ENCODE peak calls at places on chromosomes 1 and 21, in seven cellular contexts. One of them, this sample, is unnamed.

GRCh38 chr1:37306461-37306860 is 167.9 kb upstream of the ZC3H12A start:
- DNase-seq in SHP77: no peak
- DNase-seq in Caki2: no peak
- DNase-seq in activated CD8-positive, alpha-beta memory T cell treated with anti-CD3 and anti-CD28 coated beads, Interleukin-2, amount 50 U/mL, for 4 hours: no peak
- DNase-seq in D341Med: no peak
- DNase-seq in HuH-7.5: no peak
- DNase-seq in neuronal stem cell: no peak
- DNase-seq in this sample: no peak

GRCh38 chr1:41846595-41846994 is 72.1 kb downstream of the HIVEP3 start:
- DNase-seq in SHP77: no peak
- DNase-seq in HuH-7.5: no peak
- DNase-seq in D341Med: no peak
- DNase-seq in activated CD8-positive, alpha-beta memory T cell treated with anti-CD3 and anti-CD28 coated beads, Interleukin-2, amount 50 U/mL, for 4 hours: no peak
- DNase-seq in Caki2: peak
- DNase-seq in neuronal stem cell: no peak
- DNase-seq in this sample: no peak

GRCh38 chr1:219880765-219881457 is 47.4 kb downstream of the SLC30A10 start:
- DNase-seq in Caki2: no peak
- DNase-seq in activated CD8-positive, alpha-beta memory T cell treated with anti-CD3 and anti-CD28 coated beads, Interleukin-2, amount 50 U/mL, for 4 hours: no peak
- DNase-seq in neuronal stem cell: no peak
- DNase-seq in D341Med: no peak
- DNase-seq in SHP77: no peak
- DNase-seq in HuH-7.5: no peak
- DNase-seq in this sample: no peak

GRCh38 chr21:46091631-46092025 is 6.3 kb upstream of the COL6A2 start:
- DNase-seq in activated CD8-positive, alpha-beta memory T cell treated with anti-CD3 and anti-CD28 coated beads, Interleukin-2, amount 50 U/mL, for 4 hours: no peak
- DNase-seq in HuH-7.5: no peak
- DNase-seq in SHP77: no peak
- DNase-seq in Caki2: no peak
- DNase-seq in neuronal stem cell: no peak
- DNase-seq in D341Med: peak
- DNase-seq in this sample: no peak

GRCh38 chr21:26686278-26686677 is 113.2 kb upstream of the CYYR1 start:
- DNase-seq in activated CD8-positive, alpha-beta memory T cell treated with anti-CD3 and anti-CD28 coated beads, Interleukin-2, amount 50 U/mL, for 4 hours: no peak
- DNase-seq in Caki2: peak
- DNase-seq in HuH-7.5: no peak
- DNase-seq in D341Med: peak
- DNase-seq in SHP77: peak
- DNase-seq in neuronal stem cell: no peak
- DNase-seq in this sample: peak

GRCh38 chr1:151356668-151357067 is 9.6 kb upstream of the RFX5 start:
- DNase-seq in HuH-7.5: no peak
- DNase-seq in Caki2: no peak
- DNase-seq in D341Med: no peak
- DNase-seq in neuronal stem cell: no peak
- DNase-seq in SHP77: no peak
- DNase-seq in activated CD8-positive, alpha-beta memory T cell treated with anti-CD3 and anti-CD28 coated beads, Interleukin-2, amount 50 U/mL, for 4 hours: no peak
- DNase-seq in this sample: no peak

GRCh38 chr1:31004231-31004621 is 61.3 kb downstream of the PUM1 start:
- DNase-seq in HuH-7.5: no peak
- DNase-seq in Caki2: peak
- DNase-seq in neuronal stem cell: no peak
- DNase-seq in D341Med: no peak
- DNase-seq in SHP77: no peak
- DNase-seq in activated CD8-positive, alpha-beta memory T cell treated with anti-CD3 and anti-CD28 coated beads, Interleukin-2, amount 50 U/mL, for 4 hours: no peak
- DNase-seq in this sample: peak

GRCh38 chr1:181479137-181479745 is 4.1 kb upstream of the CACNA1E start:
- DNase-seq in neuronal stem cell: peak
- DNase-seq in Caki2: peak
- DNase-seq in HuH-7.5: peak
- DNase-seq in SHP77: peak
- DNase-seq in activated CD8-positive, alpha-beta memory T cell treated with anti-CD3 and anti-CD28 coated beads, Interleukin-2, amount 50 U/mL, for 4 hours: no peak
- DNase-seq in D341Med: peak
- DNase-seq in this sample: peak

GRCh38 chr1:10515627-10516026 is 40.9 kb downstream of the PEX14 start:
- DNase-seq in HuH-7.5: no peak
- DNase-seq in Caki2: no peak
- DNase-seq in D341Med: no peak
- DNase-seq in SHP77: no peak
- DNase-seq in neuronal stem cell: no peak
- DNase-seq in activated CD8-positive, alpha-beta memory T cell treated with anti-CD3 and anti-CD28 coated beads, Interleukin-2, amount 50 U/mL, for 4 hours: no peak
- DNase-seq in this sample: no peak

GRCh38 chr21:45543710-45544448 is 1.6 kb upstream of the SLC19A1 start:
- DNase-seq in neuronal stem cell: no peak
- DNase-seq in D341Med: peak
- DNase-seq in HuH-7.5: no peak
- DNase-seq in activated CD8-positive, alpha-beta memory T cell treated with anti-CD3 and anti-CD28 coated beads, Interleukin-2, amount 50 U/mL, for 4 hours: no peak
- DNase-seq in SHP77: no peak
- DNase-seq in Caki2: no peak
- DNase-seq in this sample: no peak

GRCh38 chr1:31855038-31855845 is 39.4 kb upstream of the SPOCD1 start:
- DNase-seq in neuronal stem cell: no peak
- DNase-seq in D341Med: no peak
- DNase-seq in activated CD8-positive, alpha-beta memory T cell treated with anti-CD3 and anti-CD28 coated beads, Interleukin-2, amount 50 U/mL, for 4 hours: no peak
- DNase-seq in SHP77: no peak
- DNase-seq in Caki2: peak
- DNase-seq in HuH-7.5: no peak
- DNase-seq in this sample: no peak

GRCh38 chr1:230292739-230293720 is 133.1 kb downstream of the PGBD5 start:
- DNase-seq in D341Med: no peak
- DNase-seq in neuronal stem cell: no peak
- DNase-seq in activated CD8-positive, alpha-beta memory T cell treated with anti-CD3 and anti-CD28 coated beads, Interleukin-2, amount 50 U/mL, for 4 hours: no peak
- DNase-seq in SHP77: peak
- DNase-seq in HuH-7.5: no peak
- DNase-seq in Caki2: no peak
- DNase-seq in this sample: no peak

GRCh38 chr1:52748119-52748518 is 21.9 kb downstream of the ZYG11B start:
- DNase-seq in HuH-7.5: no peak
- DNase-seq in neuronal stem cell: no peak
- DNase-seq in activated CD8-positive, alpha-beta memory T cell treated with anti-CD3 and anti-CD28 coated beads, Interleukin-2, amount 50 U/mL, for 4 hours: no peak
- DNase-seq in SHP77: no peak
- DNase-seq in D341Med: no peak
- DNase-seq in Caki2: no peak
- DNase-seq in this sample: no peak

GRCh38 chr1:227369102-227369760 is 50.9 kb upstream of the CDC42BPA start:
- DNase-seq in activated CD8-positive, alpha-beta memory T cell treated with anti-CD3 and anti-CD28 coated beads, Interleukin-2, amount 50 U/mL, for 4 hours: no peak
- DNase-seq in neuronal stem cell: no peak
- DNase-seq in HuH-7.5: no peak
- DNase-seq in D341Med: no peak
- DNase-seq in SHP77: no peak
- DNase-seq in Caki2: peak
- DNase-seq in this sample: no peak

GRCh38 chr1:228149341-228150020 is at the start of gene GJC2:
- DNase-seq in D341Med: peak
- DNase-seq in HuH-7.5: peak
- DNase-seq in SHP77: no peak
- DNase-seq in neuronal stem cell: no peak
- DNase-seq in Caki2: no peak
- DNase-seq in activated CD8-positive, alpha-beta memory T cell treated with anti-CD3 and anti-CD28 coated beads, Interleukin-2, amount 50 U/mL, for 4 hours: peak
- DNase-seq in this sample: no peak

GRCh38 chr1:68429233-68429804 is 20.4 kb downstream of the RPE65 start:
- DNase-seq in D341Med: no peak
- DNase-seq in HuH-7.5: no peak
- DNase-seq in Caki2: no peak
- DNase-seq in SHP77: no peak
- DNase-seq in neuronal stem cell: no peak
- DNase-seq in activated CD8-positive, alpha-beta memory T cell treated with anti-CD3 and anti-CD28 coated beads, Interleukin-2, amount 50 U/mL, for 4 hours: no peak
- DNase-seq in this sample: no peak

GRCh38 chr1:41281367-41281766 is 39.3 kb upstream of the SCMH1 start:
- DNase-seq in D341Med: no peak
- DNase-seq in HuH-7.5: no peak
- DNase-seq in neuronal stem cell: no peak
- DNase-seq in activated CD8-positive, alpha-beta memory T cell treated with anti-CD3 and anti-CD28 coated beads, Interleukin-2, amount 50 U/mL, for 4 hours: no peak
- DNase-seq in SHP77: no peak
- DNase-seq in Caki2: no peak
- DNase-seq in this sample: no peak

This sample was measured in kidney epithelial cell.